ENCODE peak calls at places on chromosome 6, in five cellular contexts. R is DMS79, M is epithelial cell of esophagus, H is GM23248, Z is transverse colon. W is an unnamed sample.

GRCh38 chr6:116369540-116370327 is 1.0 kb upstream of the DSE start:
- DNase-seq in R (no peak), H (no peak), Z (no peak), M (no peak), W (no peak)

GRCh38 chr6:137222376-137222775 is 3.2 kb upstream of the IFNGR1 start:
- DNase-seq in R (no peak), M (no peak), Z (no peak), H (no peak), W (no peak)

GRCh38 chr6:159969204-159969912 is 476 bp downstream of the IGF2R start:
- DNase-seq in H (peak), M (peak), Z (peak), R (no peak), W (peak)

GRCh38 chr6:147559016-147559415 is 50.5 kb downstream of the SAMD5 start:
- DNase-seq in R (no peak), H (no peak), M (no peak), Z (peak), W (no peak)

GRCh38 chr6:17878734-17879133 is 108.7 kb downstream of the KIF13A start:
- DNase-seq in Z (no peak), M (no peak), R (no peak), H (no peak), W (no peak)

GRCh38 chr6:163099621-163100171 is 314.8 kb upstream of the QKI start:
- DNase-seq in M (no peak), Z (no peak), H (no peak), R (no peak), W (no peak)

GRCh38 chr6:106220485-106220884 is 105.1 kb downstream of the ATG5 start:
- DNase-seq in Z (no peak), R (no peak), M (no peak), H (no peak), W (no peak)

GRCh38 chr6:112086744-112087135 is 542 bp downstream of the TUBE1 start:
- DNase-seq in M (peak), H (peak), R (peak), Z (no peak), W (no peak)

GRCh38 chr6:148523051-148523450 is 180.4 kb downstream of the SASH1 start:
- DNase-seq in H (peak), Z (no peak), M (peak), R (no peak), W (no peak)

GRCh38 chr6:71287038-71287437 is 1.6 kb upstream of the OGFRL1 start:
- DNase-seq in H (peak), R (no peak), M (no peak), Z (peak), W (no peak)

GRCh38 chr6:35498407-35499045 is 1.6 kb upstream of the TEAD3 start:
- DNase-seq in R (no peak), H (no peak), M (no peak), Z (no peak), W (no peak)

GRCh38 chr6:6366778-6367177 is 46.3 kb upstream of the F13A1 start:
- DNase-seq in Z (no peak), H (no peak), R (no peak), M (no peak), W (no peak)

GRCh38 chr6:145749632-145750031 is 14.3 kb upstream of the EPM2A start:
- DNase-seq in Z (no peak), M (peak), R (no peak), H (peak), W (no peak)

GRCh38 chr6:15754035-15754705 is 91.3 kb upstream of the DTNBP1 start:
- DNase-seq in Z (no peak), R (no peak), M (peak), H (peak), W (no peak)

GRCh38 chr6:119129968-119130484 is 51.6 kb upstream of the FAM184A start:
- DNase-seq in H (peak), Z (no peak), R (no peak), M (peak), W (no peak)

GRCh38 chr6:54892831-54893230 is 46.3 kb downstream of the FAM83B start:
- DNase-seq in R (no peak), Z (no peak), M (peak), H (peak), W (no peak)

GRCh38 chr6:44386929-44387345 is 569 bp upstream of the CDC5L start:
- DNase-seq in H (peak), Z (no peak), M (peak), R (no peak), W (no peak)

GRCh38 chr6:114194362-114195343 is 148.2 kb downstream of the HS3ST5 start:
- DNase-seq in Z (no peak), H (peak), R (no peak), M (no peak), W (no peak)

GRCh38 chr6:153787341-153787606 is 251.8 kb upstream of the OPRM1 start:
- DNase-seq in M (no peak), R (no peak), H (no peak), Z (peak), W (no peak)

GRCh38 chr6:34953084-34954025 is 64.3 kb downstream of the ANKS1A start:
- DNase-seq in H (peak), R (peak), Z (peak), M (peak), W (no peak)